ENCODE peak calls at places on chromosomes 2 and 18, in five cellular contexts. One of them, this sample, is unnamed.

GRCh38 chr2:15842771-15843666 is 97.3 kb upstream of the MYCN start:
- DNase-seq in left lung: no peak
- DNase-seq in neural progenitor cell: no peak
- DNase-seq in mesendoderm: peak; percentile 37
- DNase-seq in tibial artery: no peak
- DNase-seq in this sample: no peak

GRCh38 chr2:33436083-33436482 is 40.4 kb upstream of the RASGRP3 start:
- DNase-seq in left lung: no peak
- DNase-seq in neural progenitor cell: no peak
- DNase-seq in mesendoderm: no peak
- DNase-seq in tibial artery: no peak
- DNase-seq in this sample: no peak

GRCh38 chr18:3966985-3967856 is 487.9 kb downstream of the DLGAP1 start:
- DNase-seq in left lung: no peak
- DNase-seq in neural progenitor cell: peak; percentile 26
- DNase-seq in mesendoderm: peak; percentile 49
- DNase-seq in tibial artery: no peak
- DNase-seq in this sample: no peak

GRCh38 chr2:85666435-85666924 is 1.5 kb downstream of the SFTPB start:
- DNase-seq in left lung: peak; percentile 68
- DNase-seq in neural progenitor cell: no peak
- DNase-seq in mesendoderm: no peak
- DNase-seq in tibial artery: no peak
- DNase-seq in this sample: peak; percentile 72

GRCh38 chr2:26316041-26316440 is 29.9 kb upstream of the SELENOI start:
- DNase-seq in left lung: no peak
- DNase-seq in neural progenitor cell: peak; percentile 45
- DNase-seq in mesendoderm: peak; percentile 39
- DNase-seq in tibial artery: no peak
- DNase-seq in this sample: no peak

GRCh38 chr2:168247341-168248305 is at the start of gene STK39:
- DNase-seq in left lung: peak; percentile 81
- DNase-seq in neural progenitor cell: peak; percentile 93
- DNase-seq in mesendoderm: peak; percentile 91
- DNase-seq in tibial artery: peak; percentile 84
- DNase-seq in this sample: peak; percentile 83

GRCh38 chr2:172438064-172438421 is 10.7 kb downstream of the ITGA6 start:
- DNase-seq in left lung: no peak
- DNase-seq in neural progenitor cell: no peak
- DNase-seq in mesendoderm: no peak
- DNase-seq in tibial artery: no peak
- DNase-seq in this sample: no peak

GRCh38 chr18:10122116-10122515 is 208.3 kb downstream of the VAPA start:
- DNase-seq in left lung: no peak
- DNase-seq in neural progenitor cell: no peak
- DNase-seq in mesendoderm: no peak
- DNase-seq in tibial artery: no peak
- DNase-seq in this sample: no peak

GRCh38 chr2:85537600-85538506 is 1.1 kb upstream of the MAT2A start:
- DNase-seq in left lung: peak; percentile 72
- DNase-seq in neural progenitor cell: peak; percentile 75
- DNase-seq in mesendoderm: peak; percentile 92
- DNase-seq in tibial artery: peak; percentile 83
- DNase-seq in this sample: peak; percentile 74

GRCh38 chr2:102094917-102095316 is 47.6 kb upstream of the IL1R1 start:
- DNase-seq in left lung: no peak
- DNase-seq in neural progenitor cell: no peak
- DNase-seq in mesendoderm: peak; percentile 35
- DNase-seq in tibial artery: no peak
- DNase-seq in this sample: no peak

GRCh38 chr2:195548198-195548940 is 108.7 kb upstream of the SLC39A10 start:
- DNase-seq in left lung: no peak
- DNase-seq in neural progenitor cell: no peak
- DNase-seq in mesendoderm: no peak
- DNase-seq in tibial artery: no peak
- DNase-seq in this sample: no peak
- H3K27ac ChIP-seq in left lung: no peak overlapping the region
- H3K27ac ChIP-seq in neural progenitor cell: no peak overlapping the region
- H3K27ac ChIP-seq in mesendoderm: no peak overlapping the region
- H3K27ac ChIP-seq in tibial artery: no peak overlapping the region
- H3K27ac ChIP-seq in this sample: no peak overlapping the region

DNA sequence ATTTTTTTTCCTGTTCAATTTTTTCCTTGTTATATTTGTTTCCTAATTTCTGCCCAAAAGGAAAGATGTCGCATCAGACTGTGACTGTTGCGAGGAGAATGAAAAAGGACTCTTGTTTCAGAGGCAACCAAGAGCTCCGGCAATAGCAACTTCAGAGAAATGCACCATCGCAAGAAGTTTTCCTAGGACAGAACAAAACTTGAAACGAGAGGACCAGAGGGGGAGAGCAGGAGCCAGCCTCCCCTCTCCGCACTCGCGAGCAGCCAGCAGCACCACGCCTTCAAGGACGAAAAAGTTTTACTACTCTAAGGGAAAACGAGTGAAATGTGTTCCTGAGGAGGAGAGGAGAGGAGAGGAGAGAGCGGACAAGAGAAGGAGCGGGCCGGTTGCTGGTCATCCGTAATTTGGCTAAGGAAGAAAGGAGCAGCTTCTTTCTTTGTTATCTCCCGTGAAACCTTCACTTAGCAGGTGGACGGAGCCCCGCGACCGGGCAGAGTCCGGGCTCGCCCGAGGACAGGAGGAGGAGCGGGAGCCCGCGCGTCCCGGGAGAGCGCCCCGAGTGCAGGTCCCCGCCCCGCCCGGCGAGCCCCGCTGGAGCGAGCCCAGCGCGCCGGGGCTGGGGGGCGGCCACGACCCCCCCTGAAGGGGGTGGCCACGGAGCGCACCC is 725 bp downstream of the POU3F3 start:
- DNase-seq in left lung: no peak
- DNase-seq in neural progenitor cell: peak; percentile 53
- DNase-seq in mesendoderm: peak; percentile 53
- DNase-seq in tibial artery: no peak
- DNase-seq in this sample: no peak
- H3K4me3 ChIP-seq in left lung: no peak overlapping the region
- H3K4me3 ChIP-seq in neural progenitor cell: peak overlapping the region; percentile 84
- H3K4me3 ChIP-seq in mesendoderm: no peak overlapping the region
- H3K4me3 ChIP-seq in tibial artery: peak overlapping the region; percentile 54
- H3K4me3 ChIP-seq in this sample: no peak overlapping the region

GRCh38 chr2:95203911-95204310 is 3.4 kb upstream of the ZNF892 start:
- DNase-seq in left lung: no peak
- DNase-seq in neural progenitor cell: no peak
- DNase-seq in mesendoderm: no peak
- DNase-seq in tibial artery: no peak
- DNase-seq in this sample: no peak
- H3K27ac ChIP-seq in left lung: no peak overlapping the region
- H3K27ac ChIP-seq in neural progenitor cell: no peak overlapping the region
- H3K27ac ChIP-seq in mesendoderm: no peak overlapping the region
- H3K27ac ChIP-seq in tibial artery: no peak overlapping the region
- H3K27ac ChIP-seq in this sample: no peak overlapping the region

GRCh38 chr2:29923110-29923721 is 1.8 kb upstream of the ALK start:
- DNase-seq in left lung: peak; percentile 41
- DNase-seq in neural progenitor cell: peak; percentile 87
- DNase-seq in mesendoderm: peak; percentile 71
- DNase-seq in tibial artery: no peak
- DNase-seq in this sample: peak; percentile 53

GRCh38 chr2:29916571-29916970 is 4.8 kb downstream of the ALK start:
- DNase-seq in left lung: no peak
- DNase-seq in neural progenitor cell: no peak
- DNase-seq in mesendoderm: no peak
- DNase-seq in tibial artery: no peak
- DNase-seq in this sample: no peak

GRCh38 chr2:29921560-29921915 is at the start of gene ALK:
- DNase-seq in left lung: peak; percentile 86
- DNase-seq in neural progenitor cell: peak; percentile 98
- DNase-seq in mesendoderm: peak; percentile 98
- DNase-seq in tibial artery: peak; percentile 78
- DNase-seq in this sample: peak; percentile 89

GRCh38 chr2:29920631-29921559 is 491 bp downstream of the ALK start:
- DNase-seq in left lung: no peak
- DNase-seq in neural progenitor cell: peak; percentile 37
- DNase-seq in mesendoderm: peak; percentile 51
- DNase-seq in tibial artery: no peak
- DNase-seq in this sample: peak; percentile 45

DNA sequence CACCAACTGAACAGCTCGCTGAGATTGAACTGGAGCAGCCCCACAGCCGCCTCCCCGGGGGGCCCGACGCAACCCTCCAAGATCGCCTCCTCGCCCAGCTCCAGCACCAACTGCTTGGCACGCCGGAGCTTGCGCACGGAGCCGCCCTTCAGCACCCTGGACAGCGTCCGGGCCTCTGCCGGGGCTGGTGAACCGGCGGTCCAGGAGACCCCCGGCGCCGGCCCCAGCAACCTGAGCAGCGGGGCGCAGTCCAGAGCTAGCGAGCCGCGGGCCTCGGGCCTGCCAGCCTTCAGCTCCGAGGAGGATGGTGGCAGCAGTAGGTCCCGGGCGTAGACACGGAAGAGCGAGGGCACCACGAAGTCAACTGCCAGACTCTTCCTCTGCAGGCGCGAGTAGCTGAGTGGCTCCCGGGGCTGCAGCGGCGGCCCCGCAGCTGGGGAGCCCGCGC is 1.2 kb downstream of the ALK start:
- DNase-seq in left lung: peak; percentile 45
- DNase-seq in neural progenitor cell: peak; percentile 94
- DNase-seq in mesendoderm: peak; percentile 81
- DNase-seq in tibial artery: no peak
- DNase-seq in this sample: peak; percentile 64
- H3K4me3 ChIP-seq in left lung: no peak overlapping the region
- H3K4me3 ChIP-seq in neural progenitor cell: peak overlapping the region; percentile 67
- H3K4me3 ChIP-seq in mesendoderm: no peak overlapping the region
- H3K4me3 ChIP-seq in tibial artery: peak overlapping the region; percentile 44
- H3K4me3 ChIP-seq in this sample: no peak overlapping the region

GRCh38 chr2:39874236-39874635 is 95.2 kb upstream of the THUMPD2 start:
- DNase-seq in left lung: no peak
- DNase-seq in neural progenitor cell: no peak
- DNase-seq in mesendoderm: no peak
- DNase-seq in tibial artery: no peak
- DNase-seq in this sample: no peak
- H3K27ac ChIP-seq in left lung: no peak overlapping the region
- H3K27ac ChIP-seq in neural progenitor cell: no peak overlapping the region
- H3K27ac ChIP-seq in mesendoderm: no peak overlapping the region
- H3K27ac ChIP-seq in tibial artery: no peak overlapping the region
- H3K27ac ChIP-seq in this sample: no peak overlapping the region